ENCODE peak calls at places on chromosomes 1 and 21, in eight cellular contexts. Z is stimulated activated CD8-positive, alpha-beta memory T cell treated with anti-CD3 and anti-CD28 coated beads, Interleukin-4, amount 100 ng/mL, for 48 hours; G is hypothalamus; E is EH; L is SJSA1; S is dorsolateral prefrontal cortex; X is AG10803; R is activated T-cell treated with anti-CD3 and anti-CD28 coated beads for 24 hours. V is an unnamed sample.

GRCh38 chr1:167726038-167726437 is 4.3 kb downstream of the MPZL1 start:
- DNase-seq in S (no peak), E (no peak), Z (no peak), G (no peak), R (no peak), X (no peak), L (no peak), V (no peak)

GRCh38 chr1:51347398-51348146 is 17.2 kb upstream of the TTC39A start:
- DNase-seq in E (no peak), R (no peak), G (no peak), Z (no peak), X (no peak), S (no peak), L (peak; percentile 11), V (no peak)

GRCh38 chr1:217205578-217205977 is 425.3 kb downstream of the GPATCH2 start:
- DNase-seq in S (no peak), E (no peak), X (no peak), G (no peak), Z (no peak), R (no peak), L (no peak), V (no peak)

GRCh38 chr1:25805863-25806225 is 5.9 kb downstream of the SELENON start:
- DNase-seq in E (peak; percentile 49), Z (no peak), G (peak; percentile 83), R (no peak), L (no peak), S (peak; percentile 63), X (peak; percentile 69), V (no peak)

GRCh38 chr1:84753516-84754375 is 63.5 kb upstream of the SSX2IP start:
- DNase-seq in E (peak; percentile 80), Z (peak; percentile 85), X (peak; percentile 64), S (peak; percentile 80), G (peak; percentile 49), L (peak; percentile 67), R (peak; percentile 56), V (no peak)

GRCh38 chr1:51342591-51343206 is 12.3 kb upstream of the TTC39A start:
- DNase-seq in X (no peak), G (no peak), R (no peak), S (no peak), Z (no peak), E (no peak), L (no peak), V (no peak)

GRCh38 chr1:151728151-151728711 is 6.9 kb downstream of the RIIAD1 start:
- DNase-seq in G (peak; percentile 64), R (no peak), S (peak; percentile 52), Z (no peak), E (peak; percentile 63), L (no peak), X (peak; percentile 55), V (no peak)

GRCh38 chr1:43803646-43804045 is 96.3 kb downstream of the ST3GAL3 start:
- DNase-seq in S (no peak), L (no peak), R (no peak), X (no peak), E (no peak), G (no peak), Z (no peak), V (no peak)

GRCh38 chr1:174999926-175000696 is at the start of gene CACYBP:
- DNase-seq in S (no peak), Z (peak; percentile 53), G (no peak), L (no peak), X (peak; percentile 28), R (peak; percentile 23), E (peak; percentile 50), V (peak; percentile 23)

GRCh38 chr1:160779662-160780397 is 16.1 kb upstream of the LY9 start:
- DNase-seq in L (no peak), R (no peak), S (no peak), Z (peak; percentile 78), X (no peak), G (no peak), E (peak; percentile 13), V (no peak)

GRCh38 chr1:161242313-161242712 is 4.3 kb upstream of the NR1I3 start:
- DNase-seq in G (no peak), S (no peak), X (no peak), L (no peak), E (no peak), Z (no peak), R (no peak), V (no peak)

GRCh38 chr1:164804366-164804765 is 245.4 kb downstream of the PBX1 start:
- DNase-seq in Z (no peak), E (no peak), X (no peak), L (no peak), S (no peak), R (no peak), G (no peak), V (no peak)

GRCh38 chr1:224615861-224616760 is at the start of gene CNIH3:
- DNase-seq in G (no peak), Z (peak; percentile 55), X (peak; percentile 69), S (no peak), L (peak; percentile 77), R (peak; percentile 6), E (peak; percentile 44), V (no peak)

GRCh38 chr1:115771847-115772457 is 3.4 kb upstream of the CASQ2 start:
- DNase-seq in L (peak; percentile 59), R (peak; percentile 2), S (no peak), G (peak; percentile 12), Z (peak; percentile 24), E (peak; percentile 83), X (peak; percentile 86), V (no peak)

GRCh38 chr1:239976130-239976968 is 115.3 kb upstream of the FMN2 start:
- DNase-seq in R (peak; percentile 29), G (no peak), L (no peak), E (peak; percentile 59), X (peak; percentile 57), Z (peak; percentile 66), S (peak; percentile 67), V (no peak)

GRCh38 chr1:81118550-81118949 is 682.2 kb upstream of the ADGRL2 start:
- DNase-seq in R (no peak), X (no peak), Z (no peak), E (peak; percentile 39), L (no peak), S (no peak), G (no peak), V (no peak)

GRCh38 chr1:33724348-33724747 is 139.5 kb upstream of the HMGB4 start:
- DNase-seq in E (no peak), G (no peak), S (no peak), L (no peak), X (no peak), R (no peak), Z (no peak), V (no peak)

GRCh38 chr1:58592521-58593134 is 15.6 kb upstream of the TACSTD2 start:
- DNase-seq in Z (no peak), R (no peak), G (peak; percentile 21), X (peak; percentile 94), S (no peak), E (peak; percentile 96), L (peak; percentile 58), V (no peak)

GRCh38 chr1:9877962-9878361 is 32.1 kb downstream of the CTNNBIP1 start:
- DNase-seq in Z (no peak), X (no peak), E (no peak), G (no peak), R (no peak), L (no peak), S (no peak), V (no peak)

GRCh38 chr1:97384294-97384952 is 536.4 kb downstream of the DPYD start:
- DNase-seq in L (peak; percentile 46), S (no peak), E (peak; percentile 90), Z (no peak), G (no peak), R (no peak), X (peak; percentile 75), V (no peak)

GRCh38 chr1:159015440-159015909 is 5.8 kb downstream of the IFI16 start:
- DNase-seq in L (peak; percentile 80), G (peak; percentile 39), E (peak; percentile 89), X (peak; percentile 85), S (no peak), Z (peak; percentile 75), R (no peak), V (peak; percentile 28)

GRCh38 chr1:78475888-78476610 is 14.7 kb upstream of the PTGFR start:
- DNase-seq in L (no peak), X (peak; percentile 69), G (no peak), S (no peak), Z (no peak), E (peak; percentile 19), R (no peak), V (no peak)

GRCh38 chr1:77063118-77063517 is 156.1 kb downstream of the PIGK start:
- DNase-seq in S (no peak), R (no peak), X (no peak), E (peak; percentile 20), L (no peak), G (no peak), Z (no peak), V (no peak)

GRCh38 chr1:101338714-101339430 is 102.1 kb downstream of the S1PR1 start:
- DNase-seq in S (no peak), Z (peak; percentile 34), X (peak; percentile 11), E (peak; percentile 29), R (no peak), L (no peak), G (no peak), V (no peak)

GRCh38 chr1:51847294-51847920 is 31.1 kb downstream of the NRDC start:
- DNase-seq in R (no peak), E (no peak), L (no peak), G (no peak), S (no peak), Z (no peak), X (no peak), V (no peak)

GRCh38 chr1:35499652-35500176 is 57.5 kb downstream of the KIAA0319L start:
- DNase-seq in G (no peak), X (no peak), R (no peak), E (no peak), Z (peak; percentile 32), L (no peak), S (no peak), V (no peak)

GRCh38 chr1:217189362-217189761 is 441.5 kb downstream of the GPATCH2 start:
- DNase-seq in E (no peak), L (no peak), S (no peak), X (no peak), R (no peak), Z (no peak), G (no peak), V (no peak)

GRCh38 chr1:205046870-205047269 is 3.9 kb downstream of the CNTN2 start:
- DNase-seq in Z (no peak), X (no peak), S (peak; percentile 77), G (peak; percentile 40), R (no peak), L (no peak), E (no peak), V (no peak)

GRCh38 chr1:30785181-30785580 is 27.6 kb upstream of the LAPTM5 start:
- DNase-seq in E (no peak), R (no peak), S (no peak), Z (no peak), X (no peak), L (no peak), G (no peak), V (no peak)

GRCh38 chr1:87131809-87132663 is 196.6 kb upstream of the LMO4 start:
- DNase-seq in S (peak; percentile 63), E (peak; percentile 78), R (peak; percentile 68), X (peak; percentile 81), Z (peak; percentile 86), G (peak; percentile 72), L (peak; percentile 76), V (no peak)

GRCh38 chr1:235329139-235329808 is 904 bp downstream of the GGPS1 start:
- DNase-seq in Z (peak; percentile 64), E (peak; percentile 53), X (peak; percentile 31), G (no peak), R (peak; percentile 35), L (peak; percentile 48), S (peak; percentile 41), V (no peak)

GRCh38 chr1:219876798-219877209 is 51.6 kb downstream of the SLC30A10 start:
- DNase-seq in X (no peak), S (no peak), Z (no peak), E (no peak), L (no peak), R (no peak), G (no peak), V (no peak)

GRCh38 chr1:35927472-35927871 is 3.4 kb upstream of the AGO3 start:
- DNase-seq in S (no peak), X (no peak), L (no peak), G (no peak), Z (no peak), E (no peak), R (no peak), V (no peak)

GRCh38 chr21:44374601-44375280 is 21.3 kb downstream of the TRPM2 start:
- DNase-seq in Z (no peak), G (no peak), L (no peak), E (no peak), X (no peak), R (no peak), S (peak; percentile 2), V (no peak)

V was measured in esophagus squamous epithelium.